ENCODE peak calls at places on chromosome 22, in seven cellular contexts. Z is IMR-90, W is mesenchymal stem cell, C is mesendoderm, H is H1, A is neuronal stem cell, I is H9. F is an unnamed sample.

GRCh38 chr22:49954354-49954753 is 6.2 kb upstream of the PIM3 start:
- DNase-seq in C (no peak), W (no peak), Z (no peak), I (no peak), A (no peak), H (no peak), F (no peak)

GRCh38 chr22:36366291-36366708 is 21.5 kb downstream of the MYH9 start:
- DNase-seq in I (no peak), W (peak), H (no peak), A (no peak), C (peak), Z (peak), F (no peak)

GRCh38 chr22:31496735-31497146 is 405 bp downstream of the SFI1 start:
- DNase-seq in C (no peak), W (peak), I (no peak), Z (no peak), A (no peak), H (no peak), F (peak)

GRCh38 chr22:31075961-31076360 is 5.2 kb upstream of the SMTN start:
- DNase-seq in C (no peak), H (no peak), I (no peak), W (no peak), A (no peak), Z (peak), F (no peak)

GRCh38 chr22:50118557-50119168 is 28.9 kb downstream of the MOV10L1 start:
- DNase-seq in C (peak), W (peak), H (no peak), I (no peak), Z (peak), A (no peak), F (peak)

GRCh38 chr22:26409705-26410376 is 19.2 kb upstream of the ASPHD2 start:
- DNase-seq in C (no peak), I (no peak), H (no peak), A (no peak), W (no peak), Z (no peak), F (peak)

GRCh38 chr22:26428515-26429457 is at the start of gene ASPHD2:
- DNase-seq in Z (peak), I (peak), C (peak), W (peak), H (peak), A (peak), F (peak)

GRCh38 chr22:38941488-38941987 is 15.9 kb upstream of the APOBEC3A start:
- DNase-seq in H (no peak), Z (no peak), I (no peak), A (no peak), C (no peak), W (no peak), F (peak)

GRCh38 chr22:37197451-37198289 is 9.6 kb upstream of the C1QTNF6 start:
- DNase-seq in W (peak), C (peak), H (no peak), I (no peak), A (no peak), Z (peak), F (peak)

GRCh38 chr22:36386900-36387663 is 685 bp downstream of the MYH9 start:
- DNase-seq in A (no peak), C (no peak), W (no peak), Z (no peak), I (no peak), H (no peak), F (peak)

GRCh38 chr22:30183861-30184278 is 62.7 kb downstream of the LIF start:
- DNase-seq in C (peak), Z (peak), H (no peak), W (peak), A (no peak), I (no peak), F (no peak)

GRCh38 chr22:37472418-37473006 is 13.7 kb downstream of the MFNG start:
- DNase-seq in W (peak), A (no peak), I (peak), H (peak), C (peak), Z (peak), F (no peak)

DNA sequence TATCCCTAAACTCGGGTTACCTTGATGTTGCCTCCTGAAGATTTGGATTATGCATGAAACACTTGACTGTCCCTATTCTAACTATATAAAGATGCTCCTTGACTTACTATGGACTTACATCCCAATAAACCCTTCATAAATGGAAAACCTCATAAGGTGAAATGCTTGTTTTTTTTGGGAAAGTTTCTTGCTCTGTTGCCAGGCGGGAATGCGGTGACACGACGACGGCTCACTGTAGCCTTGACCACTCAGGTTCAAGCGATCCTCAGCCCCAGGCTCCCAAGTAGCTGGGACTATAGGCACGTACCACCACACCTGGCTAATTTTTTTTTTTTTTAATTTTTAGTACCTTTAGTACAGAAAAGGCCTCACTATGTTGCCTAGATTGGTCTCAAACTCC is 10.6 kb downstream of the MAPK1 start:
- DNase-seq in H (no peak), A (no peak), C (no peak), W (no peak), I (no peak), Z (no peak), F (no peak)
- H2BK5ac ChIP-seq in H (no peak), A (no peak), C (no peak), W (no peak), I (no peak), Z (no peak), F (no peak)

GRCh38 chr22:42717197-42717967 is 3.3 kb downstream of the A4GALT start:
- DNase-seq in H (no peak), Z (no peak), A (no peak), C (peak), I (peak), W (peak), F (peak)
- H3K9ac ChIP-seq in H (no peak), Z (no peak), A (no peak), C (no peak), I (no peak), W (peak), F (no peak)

GRCh38 chr22:48819991-48820390 is 1007.7 kb downstream of the BRD1 start:
- DNase-seq in A (no peak), W (no peak), H (no peak), C (no peak), Z (no peak), I (no peak), F (no peak)

GRCh38 chr22:48822278-48823233 is 1005.1 kb downstream of the BRD1 start:
- DNase-seq in H (no peak), Z (no peak), W (no peak), A (no peak), C (no peak), I (no peak), F (no peak)

GRCh38 chr22:48821346-48822186 is 1006.1 kb downstream of the BRD1 start:
- DNase-seq in W (no peak), Z (no peak), C (no peak), I (no peak), H (no peak), A (no peak), F (no peak)

GRCh38 chr22:48819232-48819631 is 1008.4 kb downstream of the BRD1 start:
- DNase-seq in A (no peak), I (no peak), C (no peak), W (no peak), H (no peak), Z (no peak), F (no peak)

GRCh38 chr22:48820481-48821345 is 1007.0 kb downstream of the BRD1 start:
- DNase-seq in Z (no peak), W (no peak), A (no peak), H (no peak), C (no peak), I (no peak), F (no peak)
- H2BK5ac ChIP-seq in Z (no peak), W (no peak), A (peak), H (no peak), C (no peak), I (no peak), F (no peak)

DNA sequence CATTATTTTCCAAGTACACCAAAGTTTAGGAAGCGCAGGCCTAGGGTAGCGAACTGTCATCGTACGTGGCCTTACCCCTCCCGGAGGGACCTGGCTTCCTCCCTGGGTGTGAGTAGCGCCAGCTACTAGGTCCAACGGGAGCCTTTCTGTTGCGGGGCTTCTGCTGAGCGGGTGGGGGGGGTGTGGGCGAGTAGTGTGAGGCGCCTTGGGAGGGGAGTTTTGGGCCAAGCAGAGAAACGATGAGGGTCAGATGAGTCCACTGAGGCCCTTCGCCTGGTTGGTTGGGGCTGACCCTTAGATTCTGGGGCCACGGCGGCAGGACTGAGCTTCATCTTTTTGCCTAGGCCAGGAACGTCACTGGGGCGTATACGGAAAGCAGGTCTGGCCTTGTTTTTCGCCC is 868 bp downstream of the TEF start:
- DNase-seq in I (no peak), C (no peak), H (no peak), Z (no peak), W (no peak), A (no peak), F (no peak)
- H3K9ac ChIP-seq in I (no peak), C (peak), H (no peak), Z (peak), W (peak), A (peak), F (no peak)

GRCh38 chr22:24503851-24504170 is 8.7 kb downstream of the UPB1 start:
- DNase-seq in Z (no peak), W (no peak), C (no peak), I (no peak), A (no peak), H (no peak), F (no peak)
- H2BK5ac ChIP-seq in Z (no peak), W (no peak), C (no peak), I (no peak), A (no peak), H (no peak), F (no peak)

GRCh38 chr22:35310556-35311550 is 11.2 kb downstream of the TOM1 start:
- DNase-seq in I (no peak), A (no peak), Z (no peak), C (no peak), H (no peak), W (no peak), F (peak)
- H3K9ac ChIP-seq in I (no peak), A (peak), Z (no peak), C (no peak), H (no peak), W (no peak), F (no peak)

GRCh38 chr22:20037419-20037818 is 16.5 kb downstream of the TANGO2 start:
- DNase-seq in A (no peak), I (no peak), H (no peak), W (no peak), Z (no peak), C (no peak), F (no peak)

GRCh38 chr22:20035375-20036084 is 14.6 kb downstream of the TANGO2 start:
- DNase-seq in C (no peak), Z (no peak), A (no peak), W (no peak), H (no peak), I (no peak), F (no peak)

GRCh38 chr22:20034143-20034542 is 13.2 kb downstream of the TANGO2 start:
- DNase-seq in C (no peak), H (no peak), I (no peak), A (no peak), Z (no peak), W (no peak), F (peak)

GRCh38 chr22:20036535-20037392 is 15.9 kb downstream of the TANGO2 start:
- DNase-seq in Z (no peak), C (no peak), I (no peak), W (no peak), H (no peak), A (no peak), F (no peak)

DNA sequence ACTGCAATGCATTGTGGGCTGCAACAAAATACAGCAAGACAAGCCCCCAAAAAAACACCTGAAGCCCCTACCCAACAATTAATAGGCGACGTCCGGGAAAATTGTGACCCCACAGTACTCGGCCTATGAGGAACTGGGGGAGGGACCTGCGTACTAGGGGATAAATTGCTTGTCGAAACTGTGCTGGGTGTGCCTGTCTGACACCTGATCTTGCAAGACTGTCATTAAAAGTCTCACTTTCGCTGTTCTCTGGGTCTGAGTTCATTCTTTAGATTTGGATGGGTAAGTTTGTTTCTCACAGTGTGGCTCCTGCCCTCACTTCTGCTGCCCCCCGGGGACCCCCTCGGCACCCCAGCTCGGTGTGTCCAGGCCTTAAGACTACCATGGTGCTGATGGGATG is 15.2 kb downstream of the TANGO2 start:
- DNase-seq in H (no peak), W (no peak), I (no peak), Z (no peak), C (no peak), A (no peak), F (no peak)
- H2BK5ac ChIP-seq in H (no peak), W (no peak), I (no peak), Z (no peak), C (no peak), A (no peak), F (no peak)

GRCh38 chr22:45648320-45649070 is 23.1 kb upstream of the ATXN10 start:
- DNase-seq in Z (no peak), W (no peak), C (no peak), H (no peak), A (no peak), I (no peak), F (no peak)
- H3K9ac ChIP-seq in Z (no peak), W (no peak), C (no peak), H (no peak), A (no peak), I (no peak), F (no peak)

GRCh38 chr22:44126807-44127206 is 53.9 kb upstream of the PARVG start:
- DNase-seq in H (no peak), C (no peak), A (no peak), W (no peak), Z (no peak), I (no peak), F (no peak)

GRCh38 chr22:44129614-44129976 is 51.1 kb upstream of the PARVG start:
- DNase-seq in A (no peak), H (no peak), C (peak), I (no peak), Z (peak), W (peak), F (no peak)

GRCh38 chr22:44127353-44127752 is 53.4 kb upstream of the PARVG start:
- DNase-seq in I (no peak), A (no peak), W (no peak), C (no peak), H (no peak), Z (no peak), F (no peak)

GRCh38 chr22:44128961-44129613 is 51.6 kb upstream of the PARVG start:
- DNase-seq in W (no peak), Z (no peak), I (no peak), H (no peak), A (no peak), C (no peak), F (no peak)

DNA sequence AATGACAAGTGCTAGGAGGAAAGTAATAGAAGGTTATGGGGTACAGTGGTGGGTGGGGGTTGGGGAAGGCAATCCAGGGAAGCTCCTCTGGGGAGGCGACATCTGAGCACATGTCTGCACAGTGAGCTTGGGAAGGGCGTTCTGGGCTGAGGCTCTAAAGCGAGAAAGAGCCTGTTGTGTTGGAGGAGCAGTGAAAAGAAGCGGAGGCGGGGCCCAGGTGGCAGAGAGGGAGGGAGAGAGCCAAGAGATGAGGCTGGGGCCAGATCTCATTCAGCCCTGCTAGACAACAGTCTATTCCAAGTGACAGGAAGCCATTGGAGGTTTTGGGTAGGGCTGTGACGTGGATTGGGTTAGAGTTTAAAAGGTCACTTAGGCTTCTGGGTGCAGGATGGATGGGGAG is 55.3 kb upstream of the PARVG start:
- DNase-seq in C (no peak), H (no peak), I (no peak), Z (no peak), W (no peak), A (no peak), F (no peak)
- H2BK5ac ChIP-seq in C (no peak), H (no peak), I (no peak), Z (no peak), W (no peak), A (no peak), F (no peak)